ENCODE peak calls at places on chromosomes 16 and 17, in eight cellular contexts. One of them, this sample, is unnamed.

GRCh38 chr17:67186782-67187181 is 58.2 kb downstream of the HELZ start:
- DNase-seq in upper lobe of left lung: no peak
- DNase-seq in heart right ventricle: no peak
- DNase-seq in aorta: no peak
- DNase-seq in kidney: no peak
- DNase-seq in NT2/D1: no peak
- DNase-seq in lower lobe of right lung: no peak
- DNase-seq in right atrium auricular region: no peak
- DNase-seq in this sample: no peak

GRCh38 chr16:73051903-73052302 is 4.0 kb upstream of the ZFHX3 start:
- DNase-seq in lower lobe of right lung: no peak
- DNase-seq in aorta: no peak
- DNase-seq in kidney: no peak
- DNase-seq in NT2/D1: no peak
- DNase-seq in upper lobe of left lung: no peak
- DNase-seq in right atrium auricular region: no peak
- DNase-seq in heart right ventricle: no peak
- DNase-seq in this sample: no peak

GRCh38 chr17:41392278-41392677 is 5.1 kb downstream of the KRT31 start:
- DNase-seq in lower lobe of right lung: no peak
- DNase-seq in heart right ventricle: no peak
- DNase-seq in NT2/D1: no peak
- DNase-seq in right atrium auricular region: no peak
- DNase-seq in kidney: no peak
- DNase-seq in upper lobe of left lung: no peak
- DNase-seq in aorta: no peak
- DNase-seq in this sample: no peak

GRCh38 chr16:9119795-9120194 is 28.4 kb downstream of the HAPSTR1 start:
- DNase-seq in aorta: no peak
- DNase-seq in upper lobe of left lung: no peak
- DNase-seq in kidney: no peak
- DNase-seq in right atrium auricular region: no peak
- DNase-seq in heart right ventricle: no peak
- DNase-seq in NT2/D1: no peak
- DNase-seq in lower lobe of right lung: no peak
- DNase-seq in this sample: no peak

GRCh38 chr16:15880434-15880833 is 8.0 kb downstream of the CEP20 start:
- DNase-seq in NT2/D1: no peak
- DNase-seq in aorta: no peak
- DNase-seq in lower lobe of right lung: no peak
- DNase-seq in kidney: no peak
- DNase-seq in right atrium auricular region: no peak
- DNase-seq in upper lobe of left lung: no peak
- DNase-seq in heart right ventricle: no peak
- DNase-seq in this sample: no peak

GRCh38 chr17:2751482-2751881 is 2.0 kb upstream of the CCDC92B start:
- DNase-seq in right atrium auricular region: no peak
- DNase-seq in NT2/D1: no peak
- DNase-seq in lower lobe of right lung: no peak
- DNase-seq in aorta: no peak
- DNase-seq in heart right ventricle: no peak
- DNase-seq in kidney: no peak
- DNase-seq in upper lobe of left lung: no peak
- DNase-seq in this sample: no peak

GRCh38 chr17:80254396-80255241 is 6.0 kb upstream of the RNF213 start:
- DNase-seq in NT2/D1: no peak
- DNase-seq in upper lobe of left lung: peak; percentile 82
- DNase-seq in aorta: peak; percentile 65
- DNase-seq in heart right ventricle: no peak
- DNase-seq in lower lobe of right lung: no peak
- DNase-seq in kidney: peak; percentile 89
- DNase-seq in right atrium auricular region: no peak
- DNase-seq in this sample: no peak

GRCh38 chr16:50532576-50532975 is 15.6 kb upstream of the NKD1 start:
- DNase-seq in heart right ventricle: no peak
- DNase-seq in upper lobe of left lung: no peak
- DNase-seq in lower lobe of right lung: no peak
- DNase-seq in aorta: no peak
- DNase-seq in kidney: no peak
- DNase-seq in right atrium auricular region: peak; percentile 42
- DNase-seq in NT2/D1: no peak
- DNase-seq in this sample: no peak

GRCh38 chr16:66291833-66292232 is 74.7 kb upstream of the CDH5 start:
- DNase-seq in NT2/D1: no peak
- DNase-seq in aorta: no peak
- DNase-seq in right atrium auricular region: no peak
- DNase-seq in kidney: no peak
- DNase-seq in upper lobe of left lung: no peak
- DNase-seq in heart right ventricle: no peak
- DNase-seq in lower lobe of right lung: no peak
- DNase-seq in this sample: peak; percentile 11

GRCh38 chr17:17494499-17495447 is 1.4 kb downstream of the RASD1 start:
- DNase-seq in aorta: no peak
- DNase-seq in heart right ventricle: peak; percentile 64
- DNase-seq in upper lobe of left lung: peak; percentile 44
- DNase-seq in kidney: peak; percentile 85
- DNase-seq in right atrium auricular region: peak; percentile 75
- DNase-seq in lower lobe of right lung: peak; percentile 74
- DNase-seq in NT2/D1: no peak
- DNase-seq in this sample: peak; percentile 40

GRCh38 chr16:67101683-67102082 is 8.1 kb upstream of the PHAF1 start:
- DNase-seq in kidney: no peak
- DNase-seq in aorta: no peak
- DNase-seq in lower lobe of right lung: no peak
- DNase-seq in NT2/D1: no peak
- DNase-seq in upper lobe of left lung: no peak
- DNase-seq in right atrium auricular region: no peak
- DNase-seq in heart right ventricle: no peak
- DNase-seq in this sample: no peak

GRCh38 chr17:57294629-57295501 is 38.5 kb downstream of the MSI2 start:
- DNase-seq in aorta: no peak
- DNase-seq in kidney: no peak
- DNase-seq in heart right ventricle: peak; percentile 35
- DNase-seq in NT2/D1: no peak
- DNase-seq in lower lobe of right lung: no peak
- DNase-seq in right atrium auricular region: no peak
- DNase-seq in upper lobe of left lung: no peak
- DNase-seq in this sample: no peak

GRCh38 chr16:57592591-57593003 is 35.8 kb upstream of the ADGRG1 start:
- DNase-seq in right atrium auricular region: no peak
- DNase-seq in heart right ventricle: no peak
- DNase-seq in kidney: peak; percentile 75
- DNase-seq in lower lobe of right lung: no peak
- DNase-seq in NT2/D1: no peak
- DNase-seq in aorta: no peak
- DNase-seq in upper lobe of left lung: peak; percentile 36
- DNase-seq in this sample: peak; percentile 36

GRCh38 chr17:4297351-4297750 is 33.6 kb upstream of the ANKFY1 start:
- DNase-seq in upper lobe of left lung: no peak
- DNase-seq in lower lobe of right lung: no peak
- DNase-seq in NT2/D1: no peak
- DNase-seq in kidney: no peak
- DNase-seq in heart right ventricle: no peak
- DNase-seq in aorta: no peak
- DNase-seq in right atrium auricular region: no peak
- DNase-seq in this sample: no peak

GRCh38 chr16:67199011-67199807 is at the start of gene ELMO3:
- DNase-seq in heart right ventricle: no peak
- DNase-seq in lower lobe of right lung: peak; percentile 77
- DNase-seq in right atrium auricular region: no peak
- DNase-seq in upper lobe of left lung: peak; percentile 80
- DNase-seq in NT2/D1: no peak
- DNase-seq in kidney: peak; percentile 87
- DNase-seq in aorta: no peak
- DNase-seq in this sample: no peak

GRCh38 chr17:76670020-76670707 is 26.6 kb upstream of the ST6GALNAC1 start:
- DNase-seq in aorta: no peak
- DNase-seq in kidney: no peak
- DNase-seq in heart right ventricle: no peak
- DNase-seq in right atrium auricular region: no peak
- DNase-seq in NT2/D1: no peak
- DNase-seq in lower lobe of right lung: no peak
- DNase-seq in upper lobe of left lung: peak; percentile 77
- DNase-seq in this sample: no peak

GRCh38 chr17:77308768-77309726 is 168.3 kb downstream of the SEC14L1 start:
- DNase-seq in aorta: peak; percentile 76
- DNase-seq in heart right ventricle: no peak
- DNase-seq in right atrium auricular region: no peak
- DNase-seq in lower lobe of right lung: peak; percentile 71
- DNase-seq in NT2/D1: no peak
- DNase-seq in upper lobe of left lung: peak; percentile 43
- DNase-seq in kidney: peak; percentile 78
- DNase-seq in this sample: no peak

GRCh38 chr16:22386976-22387375 is 12.6 kb upstream of the CDR2 start:
- DNase-seq in right atrium auricular region: no peak
- DNase-seq in kidney: no peak
- DNase-seq in lower lobe of right lung: no peak
- DNase-seq in heart right ventricle: no peak
- DNase-seq in upper lobe of left lung: no peak
- DNase-seq in aorta: no peak
- DNase-seq in NT2/D1: no peak
- DNase-seq in this sample: no peak

GRCh38 chr16:15041260-15042011 is 14.4 kb downstream of the NTAN1 start:
- DNase-seq in lower lobe of right lung: peak; percentile 81
- DNase-seq in heart right ventricle: peak; percentile 82
- DNase-seq in kidney: peak; percentile 93
- DNase-seq in NT2/D1: no peak
- DNase-seq in upper lobe of left lung: peak; percentile 64
- DNase-seq in right atrium auricular region: peak; percentile 89
- DNase-seq in aorta: peak; percentile 94
- DNase-seq in this sample: no peak

GRCh38 chr17:18854956-18855355 is 3.0 kb upstream of the PRPSAP2 start:
- DNase-seq in heart right ventricle: no peak
- DNase-seq in right atrium auricular region: no peak
- DNase-seq in NT2/D1: no peak
- DNase-seq in upper lobe of left lung: no peak
- DNase-seq in aorta: no peak
- DNase-seq in kidney: no peak
- DNase-seq in lower lobe of right lung: no peak
- DNase-seq in this sample: no peak

GRCh38 chr17:7992516-7992915 is 9.9 kb upstream of the GUCY2D start:
- DNase-seq in NT2/D1: no peak
- DNase-seq in heart right ventricle: no peak
- DNase-seq in aorta: no peak
- DNase-seq in upper lobe of left lung: peak; percentile 18
- DNase-seq in kidney: no peak
- DNase-seq in right atrium auricular region: no peak
- DNase-seq in lower lobe of right lung: no peak
- DNase-seq in this sample: no peak

GRCh38 chr17:57418463-57419246 is 162.3 kb downstream of the MSI2 start:
- DNase-seq in right atrium auricular region: no peak
- DNase-seq in lower lobe of right lung: no peak
- DNase-seq in upper lobe of left lung: no peak
- DNase-seq in heart right ventricle: no peak
- DNase-seq in NT2/D1: no peak
- DNase-seq in kidney: no peak
- DNase-seq in aorta: no peak
- DNase-seq in this sample: no peak

GRCh38 chr16:87927195-87927562 is 9.2 kb downstream of the CA5A start:
- DNase-seq in right atrium auricular region: no peak
- DNase-seq in lower lobe of right lung: no peak
- DNase-seq in upper lobe of left lung: no peak
- DNase-seq in aorta: no peak
- DNase-seq in NT2/D1: no peak
- DNase-seq in kidney: no peak
- DNase-seq in heart right ventricle: no peak
- DNase-seq in this sample: no peak

DNA sequence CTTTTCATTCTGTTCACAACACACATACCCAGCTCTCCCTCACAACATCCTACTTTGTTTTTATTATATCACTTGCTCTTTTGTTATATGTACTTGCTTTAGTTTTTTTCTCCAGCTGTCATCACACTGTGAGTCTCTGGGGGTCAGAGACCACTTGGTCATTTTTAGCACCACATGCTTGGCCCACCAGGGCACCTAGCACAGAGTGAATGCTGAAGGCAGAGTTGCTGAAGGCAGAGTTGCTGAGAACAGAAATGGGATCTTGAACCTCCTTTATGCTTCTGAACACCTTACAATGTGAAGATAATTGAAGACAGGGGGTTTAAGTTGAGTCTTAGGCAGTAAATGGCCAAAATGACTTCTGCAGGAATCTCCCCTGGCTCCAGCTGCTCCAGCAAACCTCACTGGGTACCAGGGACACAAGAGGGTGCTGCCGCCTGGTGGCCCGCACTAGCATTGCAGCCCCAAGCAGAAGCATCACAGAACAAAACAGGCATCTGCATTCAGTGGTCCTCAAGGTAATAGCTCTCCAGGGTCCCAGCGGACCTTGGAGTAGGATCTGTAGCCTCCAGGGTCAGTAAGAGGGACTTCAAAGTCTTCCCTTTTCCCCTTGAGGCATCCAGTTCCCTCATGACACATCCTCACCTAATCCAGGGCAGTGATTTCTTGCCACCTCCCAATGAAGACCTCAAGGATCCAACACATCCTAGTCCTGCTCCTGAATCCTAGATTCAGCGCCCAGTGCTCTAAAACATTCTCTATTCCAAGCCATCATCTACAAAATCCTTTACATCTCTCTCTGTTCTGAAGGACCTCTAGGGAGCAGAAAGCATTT is 1972.6 kb downstream of the TP53TG3F start:
- DNase-seq in heart right ventricle: no peak
- DNase-seq in upper lobe of left lung: no peak
- DNase-seq in lower lobe of right lung: no peak
- DNase-seq in kidney: no peak
- DNase-seq in right atrium auricular region: no peak
- DNase-seq in NT2/D1: peak; percentile 23
- DNase-seq in aorta: no peak
- DNase-seq in this sample: no peak
- H3K9me3 ChIP-seq in heart right ventricle: no peaks in the 10 kb centered on the region
- H3K9me3 ChIP-seq in upper lobe of left lung: no peaks in the 10 kb centered on the region
- H3K9me3 ChIP-seq in lower lobe of right lung: no peaks in the 10 kb centered on the region
- H3K9me3 ChIP-seq in kidney: peaks cover 6% of the 10 kb centered on the region
- H3K9me3 ChIP-seq in right atrium auricular region: no peaks in the 10 kb centered on the region
- H3K9me3 ChIP-seq in NT2/D1: no peaks in the 10 kb centered on the region
- H3K9me3 ChIP-seq in aorta: no peaks in the 10 kb centered on the region
- H3K9me3 ChIP-seq in this sample: peaks cover 10% of the 10 kb centered on the region

GRCh38 chr16:10681310-10682308 is 13.1 kb downstream of the TEKT5 start:
- DNase-seq in upper lobe of left lung: no peak
- DNase-seq in lower lobe of right lung: no peak
- DNase-seq in NT2/D1: no peak
- DNase-seq in aorta: no peak
- DNase-seq in kidney: no peak
- DNase-seq in right atrium auricular region: peak; percentile 42
- DNase-seq in heart right ventricle: no peak
- DNase-seq in this sample: no peak
- H3K9me3 ChIP-seq in upper lobe of left lung: no peaks in the 10 kb centered on the region
- H3K9me3 ChIP-seq in lower lobe of right lung: no peaks in the 10 kb centered on the region
- H3K9me3 ChIP-seq in NT2/D1: no peaks in the 10 kb centered on the region
- H3K9me3 ChIP-seq in aorta: no peaks in the 10 kb centered on the region
- H3K9me3 ChIP-seq in kidney: no peaks in the 10 kb centered on the region
- H3K9me3 ChIP-seq in right atrium auricular region: no peaks in the 10 kb centered on the region
- H3K9me3 ChIP-seq in heart right ventricle: no peaks in the 10 kb centered on the region
- H3K9me3 ChIP-seq in this sample: no peaks in the 10 kb centered on the region

GRCh38 chr16:59574296-59574695 is 840.2 kb upstream of the GOT2 start:
- DNase-seq in right atrium auricular region: no peak
- DNase-seq in heart right ventricle: no peak
- DNase-seq in upper lobe of left lung: no peak
- DNase-seq in lower lobe of right lung: no peak
- DNase-seq in NT2/D1: no peak
- DNase-seq in kidney: no peak
- DNase-seq in aorta: no peak
- DNase-seq in this sample: no peak
- H3K9me3 ChIP-seq in right atrium auricular region: no peaks in the 10 kb centered on the region
- H3K9me3 ChIP-seq in heart right ventricle: no peaks in the 10 kb centered on the region
- H3K9me3 ChIP-seq in upper lobe of left lung: no peaks in the 10 kb centered on the region
- H3K9me3 ChIP-seq in lower lobe of right lung: no peaks in the 10 kb centered on the region
- H3K9me3 ChIP-seq in NT2/D1: no peaks in the 10 kb centered on the region
- H3K9me3 ChIP-seq in kidney: no peaks in the 10 kb centered on the region
- H3K9me3 ChIP-seq in aorta: no peaks in the 10 kb centered on the region
- H3K9me3 ChIP-seq in this sample: no peaks in the 10 kb centered on the region

GRCh38 chr17:72876413-72876812 is 216.1 kb downstream of the SLC39A11 start:
- DNase-seq in kidney: no peak
- DNase-seq in heart right ventricle: no peak
- DNase-seq in NT2/D1: no peak
- DNase-seq in lower lobe of right lung: no peak
- DNase-seq in right atrium auricular region: no peak
- DNase-seq in upper lobe of left lung: no peak
- DNase-seq in aorta: no peak
- DNase-seq in this sample: no peak
- H3K9me3 ChIP-seq in kidney: peaks cover 17% of the 10 kb centered on the region
- H3K9me3 ChIP-seq in heart right ventricle: peaks cover 12% of the 10 kb centered on the region
- H3K9me3 ChIP-seq in NT2/D1: peaks cover 43% of the 10 kb centered on the region
- H3K9me3 ChIP-seq in lower lobe of right lung: peaks cover 30% of the 10 kb centered on the region
- H3K9me3 ChIP-seq in right atrium auricular region: peaks cover 18% of the 10 kb centered on the region
- H3K9me3 ChIP-seq in upper lobe of left lung: peaks cover 8% of the 10 kb centered on the region
- H3K9me3 ChIP-seq in aorta: peaks cover 5% of the 10 kb centered on the region
- H3K9me3 ChIP-seq in this sample: peaks cover 5% of the 10 kb centered on the region

This sample was measured in RWPE2.